ENCODE peak calls at places on chromosomes 11 and 22, in six cellular contexts. One of them, this sample, is unnamed.

GRCh38 chr11:109512249-109512648 is 90.3 kb downstream of the C11orf87 start:
- DNase-seq in lower leg skin: no peak
- DNase-seq in foreskin fibroblast: no peak
- DNase-seq in PC-3: no peak
- DNase-seq in neuronal stem cell: no peak
- DNase-seq in lung: no peak
- DNase-seq in this sample: no peak

GRCh38 chr11:1907955-1908354 is 11.5 kb upstream of the TNNT3 start:
- DNase-seq in PC-3: no peak
- DNase-seq in foreskin fibroblast: no peak
- DNase-seq in lung: no peak
- DNase-seq in lower leg skin: no peak
- DNase-seq in neuronal stem cell: no peak
- DNase-seq in this sample: no peak

GRCh38 chr11:16293204-16293681 is 63.1 kb downstream of the SOX6 start:
- DNase-seq in foreskin fibroblast: no peak
- DNase-seq in PC-3: no peak
- DNase-seq in lower leg skin: no peak
- DNase-seq in neuronal stem cell: no peak
- DNase-seq in lung: no peak
- DNase-seq in this sample: no peak

GRCh38 chr11:41878158-41878557 is 418.7 kb upstream of the LRRC4C start:
- DNase-seq in lower leg skin: no peak
- DNase-seq in PC-3: peak
- DNase-seq in neuronal stem cell: no peak
- DNase-seq in foreskin fibroblast: no peak
- DNase-seq in lung: no peak
- DNase-seq in this sample: peak

GRCh38 chr22:41512421-41513194 is 31.7 kb downstream of the POLR3H start:
- DNase-seq in PC-3: peak
- DNase-seq in lower leg skin: no peak
- DNase-seq in neuronal stem cell: peak
- DNase-seq in lung: no peak
- DNase-seq in foreskin fibroblast: peak
- DNase-seq in this sample: no peak

GRCh38 chr22:30017375-30017774 is 62.9 kb upstream of the HORMAD2 start:
- DNase-seq in foreskin fibroblast: peak
- DNase-seq in neuronal stem cell: no peak
- DNase-seq in lung: no peak
- DNase-seq in PC-3: peak
- DNase-seq in lower leg skin: no peak
- DNase-seq in this sample: peak

GRCh38 chr11:118227865-118228785 is 3.3 kb upstream of the JAML start:
- DNase-seq in lower leg skin: no peak
- DNase-seq in lung: no peak
- DNase-seq in foreskin fibroblast: no peak
- DNase-seq in PC-3: no peak
- DNase-seq in neuronal stem cell: no peak
- DNase-seq in this sample: no peak

GRCh38 chr22:42074153-42074750 is at the start of gene PHETA2:
- DNase-seq in lower leg skin: no peak
- DNase-seq in PC-3: no peak
- DNase-seq in foreskin fibroblast: peak
- DNase-seq in neuronal stem cell: no peak
- DNase-seq in lung: no peak
- DNase-seq in this sample: no peak

GRCh38 chr22:43789452-43789851 is 22.7 kb downstream of the EFCAB6 start:
- DNase-seq in lung: no peak
- DNase-seq in neuronal stem cell: no peak
- DNase-seq in PC-3: peak
- DNase-seq in foreskin fibroblast: peak
- DNase-seq in lower leg skin: peak
- DNase-seq in this sample: peak

GRCh38 chr11:104256525-104256924 is 92.6 kb upstream of the PDGFD start:
- DNase-seq in foreskin fibroblast: no peak
- DNase-seq in lung: no peak
- DNase-seq in lower leg skin: no peak
- DNase-seq in PC-3: peak
- DNase-seq in neuronal stem cell: no peak
- DNase-seq in this sample: no peak

GRCh38 chr11:87059596-87059995 is 21.9 kb downstream of the TMEM135 start:
- DNase-seq in lung: no peak
- DNase-seq in PC-3: no peak
- DNase-seq in lower leg skin: no peak
- DNase-seq in foreskin fibroblast: no peak
- DNase-seq in neuronal stem cell: no peak
- DNase-seq in this sample: no peak

GRCh38 chr11:96331556-96332168 is 11.3 kb downstream of the MAML2 start:
- DNase-seq in neuronal stem cell: no peak
- DNase-seq in PC-3: no peak
- DNase-seq in lower leg skin: no peak
- DNase-seq in lung: no peak
- DNase-seq in foreskin fibroblast: no peak
- DNase-seq in this sample: no peak

GRCh38 chr22:44133901-44134511 is 46.7 kb upstream of the PARVG start:
- DNase-seq in neuronal stem cell: no peak
- DNase-seq in PC-3: no peak
- DNase-seq in foreskin fibroblast: no peak
- DNase-seq in lung: no peak
- DNase-seq in lower leg skin: no peak
- DNase-seq in this sample: peak

GRCh38 chr22:41976961-41977566 is 7.8 kb downstream of the SEPTIN3 start:
- DNase-seq in foreskin fibroblast: no peak
- DNase-seq in neuronal stem cell: no peak
- DNase-seq in lower leg skin: no peak
- DNase-seq in lung: no peak
- DNase-seq in PC-3: no peak
- DNase-seq in this sample: no peak

GRCh38 chr11:95145430-95146063 is 55.9 kb downstream of the ENDOD1 start:
- DNase-seq in lung: no peak
- DNase-seq in lower leg skin: no peak
- DNase-seq in PC-3: no peak
- DNase-seq in foreskin fibroblast: no peak
- DNase-seq in neuronal stem cell: no peak
- DNase-seq in this sample: no peak

GRCh38 chr11:74171630-74172465 is 759 bp downstream of the PPME1 start:
- DNase-seq in neuronal stem cell: no peak
- DNase-seq in lung: no peak
- DNase-seq in PC-3: peak
- DNase-seq in lower leg skin: no peak
- DNase-seq in foreskin fibroblast: no peak
- DNase-seq in this sample: no peak

GRCh38 chr11:74169736-74170458 is 905 bp downstream of the C2CD3 start:
- DNase-seq in neuronal stem cell: no peak
- DNase-seq in PC-3: no peak
- DNase-seq in lower leg skin: no peak
- DNase-seq in lung: no peak
- DNase-seq in foreskin fibroblast: no peak
- DNase-seq in this sample: no peak

GRCh38 chr11:74162688-74163467 is 7.9 kb downstream of the C2CD3 start:
- DNase-seq in lung: no peak
- DNase-seq in foreskin fibroblast: no peak
- DNase-seq in lower leg skin: no peak
- DNase-seq in PC-3: no peak
- DNase-seq in neuronal stem cell: no peak
- DNase-seq in this sample: no peak

GRCh38 chr11:74170694-74171629 is at the start of the genes C2CD3 and PPME1:
- DNase-seq in PC-3: peak
- DNase-seq in neuronal stem cell: peak
- DNase-seq in foreskin fibroblast: peak
- DNase-seq in lung: peak
- DNase-seq in lower leg skin: peak
- DNase-seq in this sample: peak

GRCh38 chr11:74168838-74169237 is 2.0 kb downstream of the C2CD3 start:
- DNase-seq in foreskin fibroblast: no peak
- DNase-seq in neuronal stem cell: no peak
- DNase-seq in PC-3: no peak
- DNase-seq in lower leg skin: no peak
- DNase-seq in lung: no peak
- DNase-seq in this sample: no peak
- H3K4me3 ChIP-seq in foreskin fibroblast: no peak
- H3K4me3 ChIP-seq in neuronal stem cell: no peak
- H3K4me3 ChIP-seq in PC-3: peak
- H3K4me3 ChIP-seq in lower leg skin: no peak
- H3K4me3 ChIP-seq in lung: no peak
- H3K4me3 ChIP-seq in this sample: no peak

GRCh38 chr11:128890543-128891409 is at the start of gene KCNJ5:
- DNase-seq in PC-3: peak
- DNase-seq in neuronal stem cell: no peak
- DNase-seq in foreskin fibroblast: peak
- DNase-seq in lower leg skin: no peak
- DNase-seq in lung: no peak
- DNase-seq in this sample: no peak
- H3K4me3 ChIP-seq in PC-3: peak
- H3K4me3 ChIP-seq in neuronal stem cell: peak
- H3K4me3 ChIP-seq in foreskin fibroblast: peak
- H3K4me3 ChIP-seq in lower leg skin: peak
- H3K4me3 ChIP-seq in lung: peak
- H3K4me3 ChIP-seq in this sample: peak

GRCh38 chr11:111177037-111177988 is 68.2 kb upstream of the POU2AF2 start:
- DNase-seq in neuronal stem cell: no peak
- DNase-seq in lung: no peak
- DNase-seq in lower leg skin: no peak
- DNase-seq in foreskin fibroblast: no peak
- DNase-seq in PC-3: no peak
- DNase-seq in this sample: no peak
- H3K4me3 ChIP-seq in neuronal stem cell: no peak
- H3K4me3 ChIP-seq in lung: no peak
- H3K4me3 ChIP-seq in lower leg skin: no peak
- H3K4me3 ChIP-seq in foreskin fibroblast: no peak
- H3K4me3 ChIP-seq in PC-3: no peak
- H3K4me3 ChIP-seq in this sample: no peak

GRCh38 chr22:46775789-46776485 is 13.5 kb downstream of the TBC1D22A start:
- DNase-seq in PC-3: no peak
- DNase-seq in neuronal stem cell: no peak
- DNase-seq in foreskin fibroblast: no peak
- DNase-seq in lower leg skin: no peak
- DNase-seq in lung: no peak
- DNase-seq in this sample: no peak
- H3K4me3 ChIP-seq in PC-3: no peak
- H3K4me3 ChIP-seq in neuronal stem cell: no peak
- H3K4me3 ChIP-seq in foreskin fibroblast: no peak
- H3K4me3 ChIP-seq in lower leg skin: no peak
- H3K4me3 ChIP-seq in lung: no peak
- H3K4me3 ChIP-seq in this sample: no peak

GRCh38 chr11:64846998-64847666 is 2.7 kb upstream of the CDC42BPG start:
- DNase-seq in lower leg skin: peak
- DNase-seq in PC-3: peak
- DNase-seq in foreskin fibroblast: peak
- DNase-seq in neuronal stem cell: peak
- DNase-seq in lung: peak
- DNase-seq in this sample: peak

GRCh38 chr11:64844330-64845124 is at the start of gene CDC42BPG:
- DNase-seq in foreskin fibroblast: peak
- DNase-seq in lung: peak
- DNase-seq in neuronal stem cell: no peak
- DNase-seq in PC-3: peak
- DNase-seq in lower leg skin: no peak
- DNase-seq in this sample: no peak

GRCh38 chr11:64842851-64843841 is 1.3 kb downstream of the CDC42BPG start:
- DNase-seq in neuronal stem cell: no peak
- DNase-seq in foreskin fibroblast: no peak
- DNase-seq in lung: no peak
- DNase-seq in lower leg skin: peak
- DNase-seq in PC-3: peak
- DNase-seq in this sample: no peak

GRCh38 chr11:64843971-64844329 is 503 bp downstream of the CDC42BPG start:
- DNase-seq in foreskin fibroblast: no peak
- DNase-seq in neuronal stem cell: no peak
- DNase-seq in PC-3: peak
- DNase-seq in lung: no peak
- DNase-seq in lower leg skin: no peak
- DNase-seq in this sample: no peak

DNA sequence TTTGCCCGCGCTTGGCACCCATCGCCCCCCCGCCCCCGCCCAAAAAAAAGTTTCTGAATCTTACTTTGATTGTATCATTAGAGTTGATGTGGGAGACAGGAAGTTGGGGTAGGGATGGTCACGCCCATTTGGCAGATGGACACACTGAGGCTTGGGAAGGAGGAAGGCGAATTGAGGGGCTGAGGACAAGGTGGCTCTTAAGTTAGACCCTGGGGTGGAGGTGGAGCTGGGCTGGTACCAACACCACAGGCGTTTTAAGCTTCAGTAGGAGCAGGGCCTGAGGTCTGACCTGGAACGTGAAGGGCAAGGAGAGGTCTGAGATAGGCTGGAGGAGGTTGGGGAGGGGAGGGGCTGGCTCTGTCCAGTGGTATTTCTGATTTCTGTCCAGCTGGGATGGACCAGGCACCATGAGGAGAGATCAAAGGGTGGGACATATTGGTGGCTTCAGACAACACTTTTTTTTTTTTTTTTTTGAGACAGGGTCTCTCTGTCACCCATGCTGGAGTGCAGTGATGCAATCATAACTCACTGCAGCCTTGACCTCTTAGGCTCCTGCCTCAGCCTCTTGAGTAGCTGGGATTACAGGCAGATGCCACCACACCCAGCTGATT is 777 bp upstream of the CDC42BPG start:
- DNase-seq in PC-3: no peak
- DNase-seq in neuronal stem cell: no peak
- DNase-seq in lung: no peak
- DNase-seq in foreskin fibroblast: no peak
- DNase-seq in lower leg skin: no peak
- DNase-seq in this sample: no peak
- H3K4me3 ChIP-seq in PC-3: peak
- H3K4me3 ChIP-seq in neuronal stem cell: no peak
- H3K4me3 ChIP-seq in lung: no peak
- H3K4me3 ChIP-seq in foreskin fibroblast: no peak
- H3K4me3 ChIP-seq in lower leg skin: no peak
- H3K4me3 ChIP-seq in this sample: peak

GRCh38 chr11:111399187-111400031 is 20.3 kb upstream of the POU2AF1 start:
- DNase-seq in lower leg skin: no peak
- DNase-seq in foreskin fibroblast: no peak
- DNase-seq in lung: no peak
- DNase-seq in neuronal stem cell: no peak
- DNase-seq in PC-3: no peak
- DNase-seq in this sample: no peak
- H3K4me3 ChIP-seq in lower leg skin: no peak
- H3K4me3 ChIP-seq in foreskin fibroblast: no peak
- H3K4me3 ChIP-seq in lung: no peak
- H3K4me3 ChIP-seq in neuronal stem cell: no peak
- H3K4me3 ChIP-seq in PC-3: no peak
- H3K4me3 ChIP-seq in this sample: no peak

GRCh38 chr11:77071671-77072605 is 5.2 kb downstream of the CAPN5 start:
- DNase-seq in lung: no peak
- DNase-seq in PC-3: no peak
- DNase-seq in lower leg skin: no peak
- DNase-seq in foreskin fibroblast: peak
- DNase-seq in neuronal stem cell: no peak
- DNase-seq in this sample: no peak
- H3K4me3 ChIP-seq in lung: no peak
- H3K4me3 ChIP-seq in PC-3: no peak
- H3K4me3 ChIP-seq in lower leg skin: no peak
- H3K4me3 ChIP-seq in foreskin fibroblast: no peak
- H3K4me3 ChIP-seq in neuronal stem cell: no peak
- H3K4me3 ChIP-seq in this sample: no peak

This sample was measured in skeletal muscle cell.